ENCODE peak calls at places on chromosomes 3 and 15, in six cellular contexts. One of them, this sample, is unnamed.

GRCh38 chr15:64044315-64045105 is 1.8 kb downstream of the DAPK2 start:
- DNase-seq in Calu3: no peak
- DNase-seq in retinal pigment epithelial cell: no peak
- DNase-seq in osteoblast: no peak
- DNase-seq in OCI-LY7: peak; percentile 76
- DNase-seq in brain microvascular endothelial cell: no peak
- DNase-seq in this sample: peak; percentile 76

GRCh38 chr15:23416349-23417276 is 30.4 kb downstream of the GOLGA6L2 start:
- DNase-seq in Calu3: no peak
- DNase-seq in brain microvascular endothelial cell: no peak
- DNase-seq in retinal pigment epithelial cell: no peak
- DNase-seq in osteoblast: no peak
- DNase-seq in OCI-LY7: no peak
- DNase-seq in this sample: no peak

GRCh38 chr3:98778383-98778782 is 15.2 kb downstream of the ST3GAL6 start:
- DNase-seq in OCI-LY7: no peak
- DNase-seq in osteoblast: no peak
- DNase-seq in brain microvascular endothelial cell: peak; percentile 71
- DNase-seq in Calu3: no peak
- DNase-seq in retinal pigment epithelial cell: no peak
- DNase-seq in this sample: no peak

GRCh38 chr15:68818088-68818670 is 2.5 kb downstream of the ANP32A start:
- DNase-seq in osteoblast: peak; percentile 96
- DNase-seq in OCI-LY7: peak; percentile 79
- DNase-seq in brain microvascular endothelial cell: peak; percentile 42
- DNase-seq in retinal pigment epithelial cell: no peak
- DNase-seq in Calu3: peak; percentile 81
- DNase-seq in this sample: peak; percentile 74

GRCh38 chr3:160400631-160401150 is 1.2 kb downstream of the SMC4 start:
- DNase-seq in retinal pigment epithelial cell: no peak
- DNase-seq in OCI-LY7: peak; percentile 49
- DNase-seq in brain microvascular endothelial cell: no peak
- DNase-seq in osteoblast: no peak
- DNase-seq in Calu3: peak; percentile 48
- DNase-seq in this sample: peak; percentile 22

GRCh38 chr15:78991476-78991875 is 46.6 kb upstream of the CTSH start:
- DNase-seq in OCI-LY7: no peak
- DNase-seq in Calu3: no peak
- DNase-seq in osteoblast: peak; percentile 26
- DNase-seq in retinal pigment epithelial cell: no peak
- DNase-seq in brain microvascular endothelial cell: peak; percentile 35
- DNase-seq in this sample: no peak

GRCh38 chr15:69652906-69653305 is 200.3 kb downstream of the RPLP1 start:
- DNase-seq in osteoblast: no peak
- DNase-seq in Calu3: no peak
- DNase-seq in OCI-LY7: no peak
- DNase-seq in brain microvascular endothelial cell: no peak
- DNase-seq in retinal pigment epithelial cell: no peak
- DNase-seq in this sample: no peak

GRCh38 chr3:106765342-106765741 is 611.9 kb upstream of the CCDC54 start:
- DNase-seq in retinal pigment epithelial cell: peak; percentile 81
- DNase-seq in Calu3: peak; percentile 76
- DNase-seq in OCI-LY7: no peak
- DNase-seq in osteoblast: peak; percentile 77
- DNase-seq in brain microvascular endothelial cell: peak; percentile 93
- DNase-seq in this sample: no peak

GRCh38 chr15:70974004-70974832 is 81.6 kb downstream of the LRRC49 start:
- DNase-seq in brain microvascular endothelial cell: peak; percentile 16
- DNase-seq in osteoblast: peak; percentile 11
- DNase-seq in Calu3: peak; percentile 3
- DNase-seq in retinal pigment epithelial cell: peak; percentile 16
- DNase-seq in OCI-LY7: peak; percentile 7
- DNase-seq in this sample: no peak

GRCh38 chr3:120879401-120879800 is 28.6 kb upstream of the STXBP5L start:
- DNase-seq in OCI-LY7: no peak
- DNase-seq in brain microvascular endothelial cell: no peak
- DNase-seq in Calu3: no peak
- DNase-seq in retinal pigment epithelial cell: no peak
- DNase-seq in osteoblast: no peak
- DNase-seq in this sample: no peak

GRCh38 chr3:174337227-174337626 is 521.9 kb upstream of the NAALADL2 start:
- DNase-seq in retinal pigment epithelial cell: no peak
- DNase-seq in Calu3: no peak
- DNase-seq in brain microvascular endothelial cell: no peak
- DNase-seq in OCI-LY7: no peak
- DNase-seq in osteoblast: no peak
- DNase-seq in this sample: no peak

GRCh38 chr3:53202331-53203015 is 41.5 kb downstream of the PRKCD start:
- DNase-seq in OCI-LY7: no peak
- DNase-seq in brain microvascular endothelial cell: no peak
- DNase-seq in osteoblast: peak; percentile 76
- DNase-seq in Calu3: no peak
- DNase-seq in retinal pigment epithelial cell: no peak
- DNase-seq in this sample: no peak

GRCh38 chr3:134795776-134796312 is 784 bp downstream of the EPHB1 start:
- DNase-seq in OCI-LY7: no peak
- DNase-seq in osteoblast: peak; percentile 85
- DNase-seq in brain microvascular endothelial cell: peak; percentile 10
- DNase-seq in Calu3: no peak
- DNase-seq in retinal pigment epithelial cell: no peak
- DNase-seq in this sample: no peak

GRCh38 chr15:25170781-25171110 is 216.0 kb downstream of the SNRPN start:
- DNase-seq in OCI-LY7: no peak
- DNase-seq in brain microvascular endothelial cell: no peak
- DNase-seq in osteoblast: peak; percentile 45
- DNase-seq in retinal pigment epithelial cell: no peak
- DNase-seq in Calu3: no peak
- DNase-seq in this sample: no peak

DNA sequence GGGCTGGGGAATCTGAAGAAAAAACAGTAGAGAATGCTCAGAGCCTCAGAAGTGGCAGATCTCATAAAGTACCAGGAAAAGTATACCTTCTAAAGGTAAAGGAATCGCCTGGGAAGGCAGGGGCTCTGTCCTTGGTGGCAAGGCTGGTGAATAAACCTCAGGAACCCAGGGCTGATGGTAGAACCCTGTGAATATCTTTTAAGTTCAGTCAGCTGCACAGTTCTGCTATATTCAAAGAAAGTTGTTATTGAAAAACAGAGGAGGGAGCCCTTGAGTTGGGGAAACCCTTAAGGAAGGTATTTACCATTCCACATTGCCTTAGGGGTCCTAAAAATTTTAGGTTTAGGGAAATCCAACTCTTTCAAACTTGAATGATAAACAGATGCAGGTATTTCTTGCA is 31.2 kb downstream of the ZPLD1 start:
- DNase-seq in OCI-LY7: no peak
- DNase-seq in retinal pigment epithelial cell: no peak
- DNase-seq in brain microvascular endothelial cell: no peak
- DNase-seq in osteoblast: no peak
- DNase-seq in Calu3: no peak
- DNase-seq in this sample: no peak
- TF ChIP-seq CTCF in OCI-LY7: peak; percentile 31
- TF ChIP-seq CTCF in retinal pigment epithelial cell: peak; percentile 41
- TF ChIP-seq CTCF in brain microvascular endothelial cell: peak; percentile 4
- TF ChIP-seq CTCF in osteoblast: peak; percentile 8
- TF ChIP-seq CTCF in Calu3: no peak
- TF ChIP-seq CTCF in this sample: no peak

DNA sequence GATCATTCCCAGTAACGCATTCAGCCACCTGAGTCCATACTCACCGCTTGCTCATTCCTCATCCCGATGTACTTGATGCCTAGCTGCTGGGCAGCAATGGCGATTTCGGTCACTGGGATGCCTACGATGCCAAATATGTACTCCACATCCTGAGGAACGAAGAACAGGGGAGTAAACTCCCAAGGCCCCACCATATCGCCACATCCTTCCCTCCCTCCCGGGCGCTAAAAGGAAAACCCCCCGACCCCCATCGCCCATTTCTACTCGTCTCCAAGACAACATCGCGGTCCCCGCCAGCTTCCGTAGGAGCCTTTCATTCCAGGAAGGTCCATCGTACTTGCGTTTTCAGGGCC is 347 bp downstream of the HACL1 start:
- DNase-seq in retinal pigment epithelial cell: no peak
- DNase-seq in brain microvascular endothelial cell: peak; percentile 5
- DNase-seq in Calu3: no peak
- DNase-seq in OCI-LY7: no peak
- DNase-seq in osteoblast: no peak
- DNase-seq in this sample: no peak
- TF ChIP-seq CTCF in retinal pigment epithelial cell: no peak
- TF ChIP-seq CTCF in brain microvascular endothelial cell: no peak
- TF ChIP-seq CTCF in Calu3: no peak
- TF ChIP-seq CTCF in OCI-LY7: no peak
- TF ChIP-seq CTCF in osteoblast: no peak
- TF ChIP-seq CTCF in this sample: no peak

GRCh38 chr3:72423643-72424042 is 424.6 kb downstream of the SHQ1 start:
- DNase-seq in brain microvascular endothelial cell: no peak
- DNase-seq in OCI-LY7: no peak
- DNase-seq in Calu3: no peak
- DNase-seq in osteoblast: no peak
- DNase-seq in retinal pigment epithelial cell: no peak
- DNase-seq in this sample: no peak
- TF ChIP-seq CTCF in brain microvascular endothelial cell: no peak
- TF ChIP-seq CTCF in OCI-LY7: no peak
- TF ChIP-seq CTCF in Calu3: no peak
- TF ChIP-seq CTCF in osteoblast: no peak
- TF ChIP-seq CTCF in retinal pigment epithelial cell: no peak
- TF ChIP-seq CTCF in this sample: no peak

DNA sequence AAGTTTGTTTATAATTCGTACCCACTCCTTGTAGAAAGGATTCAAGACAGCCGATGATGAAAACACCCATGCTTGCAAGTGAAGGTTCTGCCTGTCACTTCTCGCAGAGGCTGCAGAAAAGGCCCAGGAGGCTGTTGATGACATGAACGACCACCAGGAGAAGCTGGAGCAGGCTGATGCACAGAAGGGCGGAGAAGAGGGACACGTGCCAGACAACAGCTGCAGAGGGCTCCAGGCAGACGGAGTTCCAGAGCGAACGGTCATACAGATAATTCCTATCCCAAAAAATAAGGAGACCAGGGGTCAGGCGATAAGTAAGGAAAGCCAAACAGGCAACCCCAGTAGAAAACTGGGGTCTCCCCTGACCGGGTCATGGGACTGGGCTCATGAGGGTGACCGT is 5.7 kb upstream of the DYNLT2B start:
- DNase-seq in retinal pigment epithelial cell: no peak
- DNase-seq in brain microvascular endothelial cell: no peak
- DNase-seq in osteoblast: no peak
- DNase-seq in OCI-LY7: no peak
- DNase-seq in Calu3: no peak
- DNase-seq in this sample: no peak
- TF ChIP-seq CTCF in retinal pigment epithelial cell: peak; percentile 27
- TF ChIP-seq CTCF in brain microvascular endothelial cell: peak; percentile 53
- TF ChIP-seq CTCF in osteoblast: no peak
- TF ChIP-seq CTCF in OCI-LY7: no peak
- TF ChIP-seq CTCF in Calu3: no peak
- TF ChIP-seq CTCF in this sample: no peak